ENCODE peak calls at places on chromosomes 13 and 19, in four cellular contexts. P is GM12878, T is H1, N is K562. R is an unnamed sample.
A peak's percentile ranks its signal among the peaks of the same experiment; 100 is the strongest.

GRCh38 chr13:114339779-114340534 is 25.7 kb downstream of the CHAMP1 start:
- DNase-seq in P (no peak), T (no peak), N (no peak), R (peak; percentile 51)

GRCh38 chr13:59774511-59774911 is 389.2 kb downstream of the DIAPH3 start:
- DNase-seq in P (no peak), T (no peak), N (no peak), R (no peak)

GRCh38 chr13:22137361-22138050 is 466.6 kb downstream of the FGF9 start:
- DNase-seq in P (no peak), T (no peak), N (no peak), R (no peak)

GRCh38 chr19:38718747-38719543 is 25.3 kb downstream of the CAPN12 start:
- DNase-seq in P (no peak), T (peak; percentile 67), N (peak; percentile 26), R (no peak)

GRCh38 chr19:13302521-13303270 is 152.5 kb downstream of the IER2 start:
- DNase-seq in P (no peak), T (no peak), N (no peak), R (no peak)

GRCh38 chr19:7914598-7915045 is at the start of gene TGFBR3L:
- DNase-seq in P (no peak), T (no peak), N (no peak), R (no peak)

GRCh38 chr13:98510156-98510509 is 66.8 kb downstream of the STK24 start:
- DNase-seq in P (no peak), T (no peak), N (no peak), R (no peak)

GRCh38 chr13:38350114-38350617 is 515 bp downstream of the UFM1 start:
- DNase-seq in P (no peak), T (peak; percentile 59), N (peak; percentile 39), R (peak; percentile 35)

GRCh38 chr13:112931028-112931934 is 37.7 kb upstream of the MCF2L start:
- DNase-seq in P (no peak), T (no peak), N (peak; percentile 60), R (peak; percentile 46)

GRCh38 chr13:22012676-22013075 is 341.8 kb downstream of the FGF9 start:
- DNase-seq in P (no peak), T (no peak), N (no peak), R (no peak)

GRCh38 chr19:49387936-49388372 is at the start of gene KASH5:
- DNase-seq in P (no peak), T (no peak), N (peak; percentile 86), R (no peak)

GRCh38 chr13:35909837-35910236 is 221.3 kb downstream of the DCLK1 start:
- DNase-seq in P (no peak), T (peak; percentile 42), N (no peak), R (no peak)

GRCh38 chr19:41426952-41427646 is at the start of gene B3GNT8:
- DNase-seq in P (no peak), T (peak; percentile 88), N (peak; percentile 93), R (no peak)

GRCh38 chr13:44412341-44412935 is 38.8 kb downstream of the SERP2 start:
- DNase-seq in P (no peak), T (no peak), N (no peak), R (no peak)

GRCh38 chr19:5498817-5499535 is 43.8 kb downstream of the ZNRF4 start:
- DNase-seq in P (no peak), T (peak; percentile 88), N (no peak), R (no peak)

GRCh38 chr19:10662384-10663251 is 8.5 kb downstream of the ILF3 start:
- DNase-seq in P (no peak), T (no peak), N (no peak), R (no peak)

GRCh38 chr13:31274345-31274870 is 74.6 kb downstream of the B3GLCT start:
- DNase-seq in P (no peak), T (no peak), N (no peak), R (no peak)

GRCh38 chr19:15373644-15374043 is 5.9 kb downstream of the AKAP8 start:
- DNase-seq in P (no peak), T (no peak), N (no peak), R (no peak)

GRCh38 chr19:46416077-46416709 is 2.8 kb upstream of the CCDC8 start:
- DNase-seq in P (no peak), T (peak; percentile 95), N (peak; percentile 94), R (peak; percentile 40)

GRCh38 chr13:30714629-30715028 is 20.7 kb upstream of the ALOX5AP start:
- DNase-seq in P (no peak), T (no peak), N (no peak), R (no peak)

GRCh38 chr19:16527971-16528521 is 14.2 kb downstream of the CHERP start:
- DNase-seq in P (no peak), T (peak; percentile 70), N (peak; percentile 41), R (no peak)

GRCh38 chr19:18762125-18763023 is 28.7 kb downstream of the COMP start:
- DNase-seq in P (no peak), T (no peak), N (no peak), R (peak; percentile 26)

GRCh38 chr19:54518844-54519243 is 16.2 kb downstream of the LAIR2 start:
- DNase-seq in P (peak; percentile 73), T (no peak), N (peak; percentile 70), R (no peak)

GRCh38 chr19:29858000-29858596 is 46.3 kb downstream of the CCNE1 start:
- DNase-seq in P (no peak), T (peak; percentile 82), N (peak; percentile 68), R (no peak)

GRCh38 chr13:108272333-108272732 is 2.8 kb downstream of the TNFSF13B start:
- DNase-seq in P (no peak), T (no peak), N (no peak), R (no peak)

GRCh38 chr13:108268713-108269112 is 805 bp upstream of the TNFSF13B start:
- DNase-seq in P (no peak), T (no peak), N (no peak), R (no peak)

GRCh38 chr13:108267338-108267737 is 2.2 kb upstream of the TNFSF13B start:
- DNase-seq in P (no peak), T (no peak), N (no peak), R (no peak)

GRCh38 chr13:108270442-108270841 is 924 bp downstream of the TNFSF13B start:
- DNase-seq in P (no peak), T (no peak), N (no peak), R (no peak)

GRCh38 chr13:108269601-108270328 is at the start of gene TNFSF13B:
- DNase-seq in P (peak; percentile 74), T (peak; percentile 60), N (peak; percentile 9), R (no peak)
- TF ChIP-seq EGR1 in P (peak; percentile 56), T (no peak), N (no peak), R (no peak)

DNA sequence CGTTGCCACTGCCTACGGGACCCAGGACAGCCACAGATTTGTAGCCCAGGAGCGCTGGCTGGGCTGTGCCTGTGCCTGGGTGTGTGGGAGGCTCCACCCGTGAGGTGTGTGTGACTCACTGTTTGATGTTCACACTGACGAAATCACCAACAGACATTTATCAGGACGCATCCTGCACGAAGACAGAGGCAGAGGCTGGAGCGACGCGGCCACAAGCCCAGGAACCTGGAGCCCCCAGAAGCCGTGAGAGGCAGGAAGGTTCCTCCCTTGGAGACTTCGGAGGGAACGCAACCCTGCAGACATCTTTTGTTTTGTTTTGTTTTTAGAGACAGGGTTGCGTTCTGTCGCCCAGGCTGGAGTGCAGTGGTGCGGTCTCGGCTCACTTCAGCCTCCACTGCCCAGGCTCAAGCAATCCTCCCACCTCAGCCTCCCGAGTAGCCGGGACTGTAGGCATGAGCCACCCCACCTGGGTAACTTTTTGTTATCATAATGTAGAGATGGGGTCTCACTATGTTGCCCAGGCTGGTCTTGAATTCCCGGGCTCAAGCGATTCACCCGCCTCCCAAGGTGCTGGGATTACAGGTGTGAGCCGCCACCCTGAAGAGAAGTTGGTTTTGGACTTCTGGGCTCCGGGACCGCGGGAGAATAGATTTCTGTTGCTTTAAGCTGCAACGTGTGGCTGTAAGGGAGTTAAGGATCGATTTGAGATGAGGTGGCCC is 25.0 kb upstream of the WDR18 start:
- DNase-seq in P (no peak), T (no peak), N (peak; percentile 81), R (peak; percentile 41)
- TF ChIP-seq EGR1 in P (no peak), T (no peak), N (peak; percentile 87), R (no peak)

GRCh38 chr19:31352296-31352781 is 3.1 kb upstream of the TSHZ3 start:
- DNase-seq in P (no peak), T (no peak), N (no peak), R (no peak)

GRCh38 chr19:31352782-31353651 is 3.8 kb upstream of the TSHZ3 start:
- DNase-seq in P (no peak), T (peak; percentile 65), N (no peak), R (no peak)

GRCh38 chr19:31350693-31351211 is 1.5 kb upstream of the TSHZ3 start:
- DNase-seq in P (no peak), T (peak; percentile 79), N (peak; percentile 63), R (no peak)

GRCh38 chr19:31350033-31350692 is 927 bp upstream of the TSHZ3 start:
- DNase-seq in P (no peak), T (peak; percentile 73), N (no peak), R (no peak)

DNA sequence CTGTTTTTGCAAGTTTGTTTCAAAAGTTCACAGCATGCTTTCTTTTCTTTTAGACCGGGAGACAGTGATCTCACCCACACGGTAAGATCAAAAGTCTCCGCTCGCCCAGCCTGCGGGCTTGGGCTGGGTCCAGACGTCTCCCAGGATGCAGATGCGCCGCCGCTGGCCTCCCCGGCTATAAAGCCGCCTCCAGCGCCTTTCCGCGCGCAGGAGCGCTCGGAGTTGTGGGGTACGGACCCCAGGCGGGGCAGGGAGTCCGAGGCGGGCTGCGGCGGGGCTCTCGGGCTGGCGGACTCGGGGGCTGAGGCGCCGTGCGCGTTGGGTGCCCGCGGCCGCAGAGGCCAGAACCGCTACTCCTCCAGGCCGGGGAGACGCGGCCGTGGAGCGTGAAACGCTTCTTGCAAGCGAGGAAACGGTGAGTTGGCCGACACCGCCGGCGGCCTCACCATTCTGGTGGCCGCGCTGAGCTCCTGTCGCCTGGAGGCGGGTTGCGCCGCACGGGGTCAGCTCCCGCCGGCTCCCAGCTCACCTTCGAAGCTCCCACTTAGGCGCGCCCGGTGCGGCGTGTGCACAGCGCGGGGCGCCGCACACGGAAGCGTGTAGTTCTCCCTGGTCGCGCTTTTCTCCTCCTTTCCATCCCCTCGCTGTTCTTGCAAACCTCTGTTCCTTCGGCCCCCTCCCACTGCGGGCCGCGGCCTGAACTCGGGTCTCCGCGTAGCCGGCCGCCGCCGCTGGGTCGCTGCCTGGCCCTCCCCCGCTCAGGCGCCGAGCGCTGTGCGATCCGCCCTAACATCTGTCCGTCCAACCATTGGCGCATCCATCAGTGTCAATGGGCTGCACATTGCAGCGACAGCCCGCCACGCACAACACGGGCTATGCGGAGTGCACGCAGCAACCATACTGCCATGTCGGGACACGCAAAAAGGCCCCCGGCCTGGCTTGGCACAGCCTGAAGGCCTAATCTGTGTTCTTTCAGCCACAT is 2.3 kb upstream of the TSHZ3 start:
- DNase-seq in P (no peak), T (peak; percentile 66), N (no peak), R (no peak)
- TF ChIP-seq EGR1 in P (no peak), T (no peak), N (no peak), R (no peak)

GRCh38 chr13:51585696-51586095 is 1.4 kb downstream of the WDFY2 start:
- DNase-seq in P (no peak), T (no peak), N (no peak), R (no peak)
- TF ChIP-seq EGR1 in P (no peak), T (no peak), N (no peak), R (no peak)